ENCODE peak calls at places on chromosomes 6 and 20, in four cellular contexts. F is endothelial cell of umbilical vein; I is CD8-positive, alpha-beta memory T cell; L is fibroblast of lung. D is an unnamed sample. For H3K4me1, the result is how much of the 10 kb centered on the place peaks cover.

GRCh38 chr20:43959079-43959919 is 44.6 kb downstream of the TOX2 start:
- DNase-seq in I (peak), L (peak), F (peak), D (no peak)

GRCh38 chr6:161400650-161401049 is 126.8 kb upstream of the AGPAT4 start:
- DNase-seq in I (no peak), L (no peak), F (no peak), D (no peak)

GRCh38 chr6:167157414-167157813 is 366 bp downstream of the GPR31 start:
- DNase-seq in F (no peak), L (no peak), I (no peak), D (no peak)

GRCh38 chr20:16927031-16927430 is 178.9 kb downstream of the OTOR start:
- DNase-seq in L (no peak), I (no peak), F (no peak), D (no peak)

GRCh38 chr20:54176610-54177009 is 2.8 kb upstream of the CYP24A1 start:
- DNase-seq in L (no peak), I (no peak), F (no peak), D (no peak)

GRCh38 chr6:150070236-150070860 is 1.4 kb upstream of the ULBP3 start:
- DNase-seq in F (no peak), L (no peak), I (no peak), D (no peak)

GRCh38 chr20:59784365-59785117 is 148.9 kb downstream of the SYCP2 start:
- DNase-seq in I (no peak), L (no peak), F (no peak), D (no peak)

GRCh38 chr6:85261250-85261649 is 188.6 kb upstream of the NT5E start:
- DNase-seq in L (peak), I (no peak), F (no peak), D (no peak)

GRCh38 chr6:44580901-44581300 is 193.4 kb downstream of the CDC5L start:
- DNase-seq in I (no peak), F (no peak), L (peak), D (no peak)

GRCh38 chr20:47358672-47359532 is 2.4 kb upstream of the ZMYND8 start:
- DNase-seq in F (peak), L (peak), I (peak), D (no peak)
- H3K4me1 ChIP-seq in F (half or more), L (half or more), I (half or more), D (under half)

GRCh38 chr6:95648636-95649035 is 71.3 kb downstream of the MANEA start:
- DNase-seq in I (no peak), L (no peak), F (no peak), D (no peak)
- H3K27ac ChIP-seq in I (no peak), L (no peak), F (no peak), D (no peak)

GRCh38 chr6:88650979-88651378 is 312.4 kb downstream of the RNGTT start:
- DNase-seq in I (no peak), F (no peak), L (no peak), D (no peak)
- H3K4me1 ChIP-seq in I (under half), F (under half), L (under half), D (under half)

GRCh38 chr6:11366183-11366933 is 133.9 kb upstream of the NEDD9 start:
- DNase-seq in L (no peak), F (peak), I (no peak), D (peak)
- H3K27ac ChIP-seq in L (no peak), F (peak), I (peak), D (peak)

DNA sequence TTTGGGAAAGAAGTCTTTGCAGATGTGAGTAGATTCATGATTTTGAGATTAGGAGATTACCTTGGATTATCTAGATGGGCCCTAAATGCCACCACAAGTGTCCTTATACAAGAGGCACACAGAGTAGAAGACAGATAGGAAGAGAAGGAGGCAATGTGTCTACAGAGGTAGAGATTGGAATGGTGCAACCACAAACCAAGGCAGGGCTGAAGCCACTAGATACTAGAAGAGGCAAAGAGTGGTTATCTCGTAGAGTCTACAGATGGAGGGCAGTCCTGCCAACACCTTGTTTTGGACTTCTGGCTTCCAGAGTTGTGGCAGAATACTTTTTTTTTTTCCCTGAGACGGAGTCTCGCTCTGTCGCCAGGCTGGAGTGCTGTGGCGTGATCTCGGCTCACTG is 138.3 kb upstream of the AKIRIN2 start:
- DNase-seq in I (no peak), F (no peak), L (no peak), D (no peak)
- H3K4me1 ChIP-seq in I (under half), F (under half), L (under half), D (under half)

GRCh38 chr20:32789896-32790750 is 27.9 kb downstream of the DNMT3B start:
- DNase-seq in L (peak), F (peak), I (peak), D (peak)
- H3K27ac ChIP-seq in L (no peak), F (no peak), I (no peak), D (no peak)

DNA sequence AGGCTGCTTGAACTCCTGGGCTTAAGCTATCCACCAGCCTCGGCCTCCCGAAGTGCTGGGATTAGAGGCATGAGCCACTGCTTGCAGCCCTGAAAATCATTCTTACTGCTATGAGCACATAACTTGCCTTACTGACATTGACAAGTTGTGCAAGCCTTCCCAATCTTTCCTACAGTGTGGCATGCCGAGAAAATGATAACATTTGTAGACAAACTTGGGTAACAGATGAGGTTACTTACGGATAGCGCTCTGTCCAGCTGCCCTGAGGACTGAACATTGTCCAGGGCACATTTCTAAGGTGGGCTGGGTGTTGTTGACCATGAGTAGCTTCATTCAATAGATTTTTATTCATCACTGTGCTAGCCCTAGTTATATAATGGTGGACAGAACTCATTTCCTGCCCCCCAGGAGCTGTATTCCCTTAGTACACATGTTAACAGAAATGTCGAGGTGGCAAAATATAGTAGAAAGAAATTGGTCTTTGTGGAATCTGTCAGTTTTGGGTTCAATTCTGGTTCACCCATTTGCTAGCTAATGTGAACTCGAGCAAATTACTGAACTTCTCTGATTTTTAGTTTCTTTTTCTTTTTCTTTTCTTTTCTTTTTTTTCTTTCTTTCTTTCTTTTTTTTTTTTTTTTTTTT is 118.4 kb upstream of the AKIRIN2 start:
- DNase-seq in F (no peak), L (no peak), I (no peak), D (no peak)
- H3K4me1 ChIP-seq in F (under half), L (under half), I (under half), D (under half)

D was measured in CD4-positive, CD25-positive, alpha-beta regulatory T cell.